ENCODE peak calls at places on chromosomes 1 and 21, in five cellular contexts. B is EL; T is GM04503; X is naive thymus-derived CD4-positive, alpha-beta T cell; P is HT1080. S is an unnamed sample.

GRCh38 chr1:157085416-157085815 is 14.2 kb downstream of the ETV3L start:
- DNase-seq in B (peak; percentile 45), T (no peak), X (no peak), P (peak; percentile 27), S (no peak)

GRCh38 chr21:15063821-15064575 is 802 bp downstream of the NRIP1 start:
- DNase-seq in B (peak; percentile 49), T (no peak), X (peak; percentile 14), P (peak; percentile 43), S (no peak)

GRCh38 chr1:4152266-4152665 is 252.2 kb upstream of the C1orf174 start:
- DNase-seq in B (no peak), T (no peak), X (no peak), P (no peak), S (no peak)

GRCh38 chr1:119646521-119647227 is 1.4 kb downstream of the ZNF697 start:
- DNase-seq in B (peak; percentile 84), T (no peak), X (no peak), P (peak; percentile 84), S (no peak)

GRCh38 chr1:77193951-77194350 is 25.3 kb downstream of the PIGK start:
- DNase-seq in B (peak; percentile 11), T (no peak), X (no peak), P (no peak), S (no peak)

GRCh38 chr1:1144843-1145546 is 28.7 kb upstream of the TTLL10 start:
- DNase-seq in B (no peak), T (no peak), X (no peak), P (no peak), S (no peak)

GRCh38 chr1:192998536-192998935 is 60.6 kb downstream of the UCHL5 start:
- DNase-seq in B (no peak), T (no peak), X (no peak), P (peak; percentile 10), S (no peak)

GRCh38 chr1:115454835-115455511 is 116.9 kb upstream of the NGF start:
- DNase-seq in B (peak; percentile 42), T (no peak), X (no peak), P (no peak), S (no peak)

GRCh38 chr1:91699339-91699970 is 186.5 kb downstream of the TGFBR3 start:
- DNase-seq in B (peak; percentile 84), T (peak; percentile 93), X (no peak), P (no peak), S (no peak)

S was measured in central memory CD4-positive, alpha-beta T cell.